ENCODE peak calls at places on chromosomes 6 and 20, in four cellular contexts. H is bronchial epithelial cell, P is astrocyte of the spinal cord, K is fibroblast of pulmonary artery. I is an unnamed sample.

GRCh38 chr6:133298801-133299200 is 57.6 kb downstream of the EYA4 start:
- DNase-seq in H (no peak), K (no peak), P (no peak), I (no peak)

GRCh38 chr20:25300496-25301170 is 52.7 kb downstream of the PYGB start:
- DNase-seq in H (no peak), K (no peak), P (peak), I (peak)

GRCh38 chr6:107718341-107718740 is 105.8 kb downstream of the SCML4 start:
- DNase-seq in K (no peak), H (no peak), P (no peak), I (no peak)

GRCh38 chr20:57996936-57997629 is 231.4 kb downstream of the ANKRD60 start:
- DNase-seq in H (peak), K (peak), P (peak), I (no peak)

GRCh38 chr6:139371421-139372253 is 2.8 kb downstream of the CITED2 start:
- DNase-seq in K (peak), P (peak), H (no peak), I (peak)

GRCh38 chr6:37131104-37131959 is 38.6 kb upstream of the PIM1 start:
- DNase-seq in K (no peak), H (peak), P (peak), I (peak)

GRCh38 chr6:135289816-135290215 is 108.7 kb downstream of the MYB start:
- DNase-seq in H (no peak), K (no peak), P (no peak), I (no peak)

GRCh38 chr20:3093861-3094361 is 9.4 kb upstream of the AVP start:
- DNase-seq in K (no peak), H (no peak), P (no peak), I (no peak)

GRCh38 chr6:148874698-148875293 is 128.0 kb downstream of the UST start:
- DNase-seq in K (peak), H (peak), P (peak), I (no peak)

GRCh38 chr20:21133404-21133803 is 7.5 kb downstream of the KIZ start:
- DNase-seq in K (no peak), H (no peak), P (no peak), I (no peak)

GRCh38 chr20:21133917-21134622 is 8.2 kb downstream of the KIZ start:
- DNase-seq in P (no peak), K (no peak), H (no peak), I (no peak)

GRCh38 chr20:21127201-21127981 is 1.5 kb downstream of the KIZ start:
- DNase-seq in H (no peak), K (no peak), P (no peak), I (no peak)

GRCh38 chr20:21125849-21126840 is at the start of gene KIZ:
- DNase-seq in K (peak), H (peak), P (peak), I (peak)

DNA sequence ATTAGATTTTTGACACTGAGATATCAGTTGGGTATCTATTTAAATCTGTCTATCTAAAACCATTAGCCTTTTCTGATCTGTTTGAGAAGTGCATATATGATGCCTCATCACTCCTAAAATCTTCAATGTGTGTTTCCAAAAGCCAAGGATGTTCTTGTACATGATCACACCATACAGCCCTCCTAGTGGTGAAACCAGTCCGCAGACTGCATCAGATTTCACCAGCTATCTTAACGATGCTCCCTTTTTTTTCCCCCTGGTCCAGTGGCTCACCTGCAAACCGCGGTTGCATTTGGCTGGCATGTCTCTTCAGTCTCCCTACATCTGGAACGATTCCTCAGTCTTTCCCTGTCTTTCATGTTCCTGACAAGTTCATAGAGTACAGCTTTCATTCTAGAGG is 4.0 kb downstream of the KIZ start:
- DNase-seq in P (no peak), K (no peak), H (no peak), I (no peak)
- TF ChIP-seq CTCF in P (no peak), K (no peak), H (no peak), I (peak)

DNA sequence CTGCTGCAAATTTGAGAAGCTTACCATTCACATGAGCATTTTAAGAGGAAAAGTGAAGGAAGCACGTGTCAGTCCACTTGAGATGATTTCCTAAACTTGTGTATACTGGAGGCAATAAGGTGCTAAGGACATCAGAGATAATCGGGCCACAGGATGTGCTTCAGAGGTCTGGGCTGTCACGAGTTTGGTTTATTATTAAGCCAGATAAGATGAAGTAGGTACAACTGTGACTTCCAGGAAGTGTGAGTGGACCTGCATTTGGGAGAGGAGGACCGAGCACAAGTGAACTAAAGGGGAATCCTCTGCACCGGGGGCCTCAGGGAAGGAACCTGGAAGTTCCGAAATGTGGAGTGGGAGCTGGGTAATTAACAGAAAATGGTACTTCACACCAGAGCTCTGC is 1.4 kb downstream of the SAMD5 start:
- DNase-seq in K (no peak), P (no peak), H (peak), I (no peak)
- H3K4me3 ChIP-seq in K (no peak), P (peak), H (peak), I (no peak)

GRCh38 chr6:90028995-90029635 is 134.8 kb downstream of the GJA10 start:
- DNase-seq in H (no peak), K (no peak), P (no peak), I (no peak)
- TF ChIP-seq CTCF in H (no peak), K (no peak), P (no peak), I (no peak)

GRCh38 chr6:33377166-33377565 is 14.5 kb upstream of the KIFC1 start:
- DNase-seq in P (no peak), K (no peak), H (no peak), I (no peak)

GRCh38 chr6:33372532-33373123 is 19.0 kb upstream of the KIFC1 start:
- DNase-seq in K (no peak), P (no peak), H (no peak), I (no peak)

GRCh38 chr6:33373950-33374349 is 17.7 kb upstream of the KIFC1 start:
- DNase-seq in K (no peak), H (peak), P (no peak), I (no peak)

GRCh38 chr6:33375143-33375649 is 16.4 kb upstream of the KIFC1 start:
- DNase-seq in H (peak), K (peak), P (peak), I (peak)

DNA sequence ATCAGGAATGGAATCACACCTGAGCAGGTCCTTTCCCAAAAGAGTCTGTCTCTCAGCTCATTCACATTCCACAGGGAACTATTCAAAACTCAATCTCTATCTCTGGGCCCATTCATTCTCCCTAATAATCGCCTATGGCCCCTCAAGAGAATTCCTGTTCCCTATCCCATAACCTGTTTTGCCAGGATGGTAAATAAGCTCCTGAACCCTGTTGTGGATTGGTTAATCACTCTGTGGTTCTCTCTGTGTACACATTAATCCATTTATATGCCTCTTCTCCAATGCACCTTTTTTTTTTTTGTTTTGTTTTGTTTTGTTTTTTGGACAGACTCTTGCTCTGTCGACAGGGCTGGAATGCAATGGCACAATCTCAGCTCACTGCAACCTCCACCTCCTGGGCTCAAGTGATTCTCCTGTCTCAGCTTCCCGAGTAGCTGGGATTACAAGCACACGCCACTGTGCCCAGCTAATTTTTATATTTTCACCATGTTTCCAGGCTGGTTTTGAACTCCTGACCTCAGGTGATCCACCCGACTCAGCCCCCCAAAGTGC is 17.2 kb upstream of the KIFC1 start:
- DNase-seq in K (no peak), P (no peak), H (peak), I (peak)
- H3K4me3 ChIP-seq in K (no peak), P (no peak), H (no peak), I (no peak)

GRCh38 chr6:157853902-157854481 is 30.9 kb downstream of the SNX9 start:
- DNase-seq in H (no peak), P (no peak), K (no peak), I (no peak)
- TF ChIP-seq CTCF in H (no peak), P (no peak), K (no peak), I (no peak)

GRCh38 chr6:90578894-90579549 is 7.8 kb downstream of the MAP3K7 start:
- DNase-seq in K (no peak), P (no peak), H (no peak), I (no peak)

GRCh38 chr6:90586675-90587638 is at the start of gene MAP3K7:
- DNase-seq in P (peak), H (peak), K (peak), I (peak)

GRCh38 chr6:90583783-90584481 is 2.9 kb downstream of the MAP3K7 start:
- DNase-seq in K (no peak), P (no peak), H (no peak), I (no peak)

GRCh38 chr6:90583179-90583578 is 3.7 kb downstream of the MAP3K7 start:
- DNase-seq in K (no peak), H (no peak), P (no peak), I (no peak)

DNA sequence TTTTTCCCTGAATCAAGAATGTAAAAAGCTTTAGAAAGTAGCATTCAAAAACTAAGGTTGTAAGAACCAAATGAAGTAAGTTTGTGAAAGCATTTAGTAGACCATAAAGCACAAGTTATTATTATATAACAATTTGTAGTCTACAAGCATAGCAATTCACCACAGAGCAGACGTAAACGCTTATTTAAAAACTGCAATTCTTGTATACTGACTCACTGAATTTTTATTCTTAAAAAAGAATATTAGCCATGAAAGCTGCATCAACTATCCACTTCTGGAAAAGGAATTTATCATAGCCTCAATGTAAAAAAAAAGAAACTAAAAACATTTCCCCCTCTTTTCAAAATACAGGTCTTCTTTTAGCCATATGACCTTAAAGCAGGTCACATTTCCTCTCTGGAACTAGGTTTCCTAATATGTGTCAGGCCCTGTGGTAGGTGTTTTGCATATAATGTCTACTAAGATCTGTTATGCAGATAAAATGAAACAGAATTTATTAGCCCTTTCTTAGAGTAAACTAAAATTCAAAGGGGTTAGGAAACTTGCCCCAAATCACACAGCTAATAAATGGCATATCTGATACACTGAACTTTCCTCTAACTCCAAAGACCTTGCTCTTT is 2.1 kb downstream of the MAP3K7 start:
- DNase-seq in P (peak), K (peak), H (no peak), I (peak)
- H3K4me3 ChIP-seq in P (peak), K (peak), H (no peak), I (peak)

GRCh38 chr6:111606620-111607115 is 990 bp upstream of the TRAF3IP2 start:
- DNase-seq in H (no peak), K (no peak), P (no peak), I (no peak)

GRCh38 chr6:111612379-111612778 is 6.7 kb upstream of the TRAF3IP2 start:
- DNase-seq in H (no peak), P (no peak), K (no peak), I (no peak)

GRCh38 chr6:111610548-111611172 is 5.0 kb upstream of the TRAF3IP2 start:
- DNase-seq in K (no peak), P (no peak), H (no peak), I (no peak)

GRCh38 chr6:111607279-111607678 is 1.6 kb upstream of the TRAF3IP2 start:
- DNase-seq in K (no peak), P (no peak), H (no peak), I (no peak)

DNA sequence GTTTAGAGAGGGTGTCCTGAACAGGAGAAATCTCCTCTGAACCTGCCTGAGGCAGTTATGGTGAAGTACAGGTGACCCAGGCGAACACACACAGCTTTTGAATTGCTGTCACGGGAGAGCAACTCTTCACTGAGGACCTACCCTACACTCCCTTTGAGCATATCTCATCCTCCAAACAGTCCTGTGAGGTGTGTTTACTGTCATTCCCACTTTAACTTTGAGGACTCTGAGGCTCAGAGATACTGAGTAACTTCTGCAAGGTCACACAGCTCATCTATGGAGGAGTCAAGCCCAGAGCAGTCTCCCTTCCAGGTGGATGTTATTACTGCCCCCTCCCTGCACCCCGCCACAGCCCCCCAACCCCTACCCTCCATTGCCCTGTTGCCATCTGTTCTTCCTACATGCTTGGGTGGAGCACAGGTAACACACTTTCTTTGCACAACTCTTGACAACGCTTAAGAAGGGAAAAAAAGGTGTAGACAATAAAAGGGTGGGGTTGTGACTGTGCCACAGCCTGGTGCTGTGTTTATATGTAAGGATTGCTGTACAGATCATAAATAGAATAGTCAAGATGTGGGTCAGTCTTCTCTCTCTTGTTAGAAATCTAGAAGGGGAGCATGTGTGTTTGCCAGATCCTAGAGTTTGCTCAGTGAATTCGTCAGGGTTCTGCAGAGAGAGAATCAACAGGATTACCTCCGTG is 4.3 kb upstream of the TRAF3IP2 start:
- DNase-seq in H (no peak), K (no peak), P (no peak), I (no peak)
- TF ChIP-seq CTCF in H (no peak), K (no peak), P (no peak), I (no peak)

I was measured in fibroblast of villous mesenchyme.